ENCODE peak calls at places on chromosomes 11 and 22, in four cellular contexts. I is retinal pigment epithelial cell, M is IMR-90, Q is psoas muscle. N is an unnamed sample.

GRCh38 chr22:38292694-38293093 is 19.9 kb upstream of the TMEM184B start:
- DNase-seq in I (peak; percentile 92), M (no peak), Q (no peak), N (no peak)

GRCh38 chr11:12090061-12090572 is 20.3 kb upstream of the MICAL2 start:
- DNase-seq in I (no peak), M (peak; percentile 61), Q (no peak), N (peak; percentile 95)

GRCh38 chr11:104339383-104339831 is 175.5 kb upstream of the PDGFD start:
- DNase-seq in I (no peak), M (no peak), Q (no peak), N (no peak)

GRCh38 chr11:27281740-27282139 is 81.3 kb downstream of the CCDC34 start:
- DNase-seq in I (no peak), M (no peak), Q (no peak), N (no peak)

GRCh38 chr11:125175896-125176575 is 11.5 kb downstream of the PKNOX2 start:
- DNase-seq in I (no peak), M (no peak), Q (no peak), N (no peak)

GRCh38 chr11:24386551-24387404 is 110.1 kb upstream of the LUZP2 start:
- DNase-seq in I (no peak), M (peak; percentile 68), Q (no peak), N (peak; percentile 41)

GRCh38 chr11:74950374-74950969 is 1.4 kb downstream of the SPCS2 start:
- DNase-seq in I (no peak), M (no peak), Q (no peak), N (no peak)

GRCh38 chr11:65983589-65983987 is 18.4 kb downstream of the EIF1AD start:
- DNase-seq in I (no peak), M (no peak), Q (no peak), N (no peak)

GRCh38 chr11:45089251-45089650 is 57.2 kb upstream of the PRDM11 start:
- DNase-seq in I (no peak), M (peak; percentile 93), Q (peak; percentile 93), N (peak; percentile 67)

GRCh38 chr11:12109591-12110196 is 696 bp upstream of the MICAL2 start:
- DNase-seq in I (no peak), M (no peak), Q (no peak), N (peak; percentile 69)

GRCh38 chr11:1453611-1454386 is 32.8 kb downstream of the MOB2 start:
- DNase-seq in I (no peak), M (no peak), Q (no peak), N (peak; percentile 45)

GRCh38 chr11:86551286-86551685 is 121.1 kb downstream of the ME3 start:
- DNase-seq in I (peak; percentile 79), M (peak; percentile 95), Q (no peak), N (peak; percentile 87)

GRCh38 chr11:65060913-65061408 is 2.6 kb upstream of the NAALADL1 start:
- DNase-seq in I (no peak), M (no peak), Q (no peak), N (peak; percentile 23)

GRCh38 chr11:86442827-86443226 is 68.1 kb downstream of the CCDC81 start:
- DNase-seq in I (no peak), M (no peak), Q (no peak), N (no peak)

GRCh38 chr11:12598330-12599256 is 75.6 kb upstream of the TEAD1 start:
- DNase-seq in I (no peak), M (peak; percentile 59), Q (no peak), N (no peak)

GRCh38 chr22:35465109-35465701 is 65.3 kb downstream of the MCM5 start:
- DNase-seq in I (no peak), M (no peak), Q (peak; percentile 89), N (no peak)

GRCh38 chr11:85725510-85726258 is 39.7 kb upstream of the CCDC89 start:
- DNase-seq in I (peak; percentile 77), M (peak; percentile 97), Q (no peak), N (peak; percentile 93)

GRCh38 chr11:57568330-57568766 is 876 bp upstream of the UBE2L6 start:
- DNase-seq in I (no peak), M (peak; percentile 67), Q (no peak), N (peak; percentile 55)

GRCh38 chr11:57567210-57567511 is 311 bp downstream of the UBE2L6 start:
- DNase-seq in I (no peak), M (peak; percentile 13), Q (no peak), N (no peak)

GRCh38 chr11:57566035-57566504 is 1.4 kb downstream of the UBE2L6 start:
- DNase-seq in I (no peak), M (peak; percentile 63), Q (no peak), N (peak; percentile 15)

GRCh38 chr11:57566564-57567209 is 785 bp downstream of the UBE2L6 start:
- DNase-seq in I (no peak), M (no peak), Q (no peak), N (no peak)

DNA sequence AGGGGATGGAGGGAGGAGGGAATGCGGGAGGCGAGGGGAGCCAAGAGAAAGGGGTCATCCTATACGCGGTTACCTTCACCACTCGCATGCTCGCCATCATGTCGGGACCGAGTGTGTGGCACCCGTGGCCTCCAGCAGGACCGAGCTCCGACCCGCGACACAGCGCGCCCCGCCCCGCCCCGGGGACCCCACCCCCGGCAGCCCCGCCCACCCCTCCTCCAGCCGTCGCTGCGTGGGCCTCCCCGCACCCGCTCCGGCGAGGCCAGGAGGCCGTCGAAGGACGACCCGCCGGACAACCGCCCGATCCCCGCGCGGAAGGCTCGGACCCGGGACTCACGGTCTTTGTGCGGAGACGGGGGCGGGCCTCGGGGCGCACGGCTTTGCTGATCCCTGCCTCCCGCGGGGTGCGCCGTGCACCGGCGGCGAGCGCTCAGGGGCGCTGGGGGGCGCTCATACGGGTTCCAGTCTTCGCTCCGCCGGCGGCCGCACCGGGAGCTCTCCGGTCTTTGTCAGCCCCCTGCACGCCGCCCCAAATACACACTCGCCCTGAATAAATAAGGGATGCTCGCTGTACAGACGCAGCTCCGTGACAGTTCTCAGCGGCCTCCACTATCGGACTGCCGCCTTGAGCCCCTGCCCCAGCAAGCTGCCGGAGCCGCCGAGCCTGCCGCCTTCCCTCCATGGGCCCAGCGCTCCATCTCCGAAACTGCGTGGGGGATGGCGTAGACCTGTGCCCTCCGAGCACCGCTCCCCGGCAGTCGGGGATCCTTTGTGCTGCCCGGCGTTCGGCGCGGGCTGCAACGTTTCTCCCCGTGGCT is at the start of gene UBE2L6:
- DNase-seq in I (no peak), M (no peak), Q (peak; percentile 88), N (no peak)
- TF ChIP-seq CTCF in I (peak; percentile 16), M (peak; percentile 39), Q (no peak), N (no peak)

GRCh38 chr11:123191939-123192338 is 3.1 kb downstream of the CLMP start:
- DNase-seq in I (no peak), M (no peak), Q (no peak), N (no peak)
- H3K4me3 ChIP-seq in I (no peak overlapping the region), M (no peak overlapping the region), Q (no peak overlapping the region), N (no peak overlapping the region)

GRCh38 chr11:31799036-31799793 is 11.9 kb downstream of the PAX6 start:
- DNase-seq in I (no peak), M (no peak), Q (no peak), N (no peak)
- TF ChIP-seq CTCF in I (no peak), M (no peak), Q (no peak), N (no peak)

GRCh38 chr11:126322996-126323395 is 19.1 kb downstream of the DCPS start:
- DNase-seq in I (peak; percentile 86), M (no peak), Q (no peak), N (no peak)

GRCh38 chr11:126313826-126314225 is 10.0 kb downstream of the DCPS start:
- DNase-seq in I (no peak), M (no peak), Q (no peak), N (no peak)

GRCh38 chr11:126319374-126319740 is 15.5 kb downstream of the DCPS start:
- DNase-seq in I (no peak), M (no peak), Q (no peak), N (no peak)

GRCh38 chr11:126317681-126318641 is 14.1 kb downstream of the DCPS start:
- DNase-seq in I (no peak), M (peak; percentile 83), Q (peak; percentile 89), N (peak; percentile 28)

GRCh38 chr11:126318642-126319373 is 14.9 kb downstream of the DCPS start:
- DNase-seq in I (peak; percentile 92), M (peak; percentile 97), Q (no peak), N (peak; percentile 95)
- H3K4me3 ChIP-seq in I (no peak overlapping the region), M (no peak overlapping the region), Q (peak overlapping the region; percentile 14), N (no peak overlapping the region)

GRCh38 chr22:30885001-30885366 is 83.6 kb downstream of the MORC2 start:
- DNase-seq in I (no peak), M (no peak), Q (no peak), N (no peak)

GRCh38 chr22:30885591-30885990 is 83.0 kb downstream of the MORC2 start:
- DNase-seq in I (no peak), M (no peak), Q (no peak), N (no peak)

GRCh38 chr22:30883586-30884145 is 84.9 kb downstream of the MORC2 start:
- DNase-seq in I (no peak), M (no peak), Q (no peak), N (no peak)

GRCh38 chr22:30882974-30883533 is 85.5 kb downstream of the MORC2 start:
- DNase-seq in I (no peak), M (no peak), Q (no peak), N (no peak)

GRCh38 chr22:30884211-30885000 is 84.2 kb downstream of the MORC2 start:
- DNase-seq in I (no peak), M (no peak), Q (peak; percentile 12), N (no peak)
- TF ChIP-seq CTCF in I (no peak), M (no peak), Q (no peak), N (no peak)

GRCh38 chr11:128298271-128298670 is 289.1 kb downstream of the ETS1 start:
- DNase-seq in I (no peak), M (no peak), Q (no peak), N (no peak)
- H3K4me3 ChIP-seq in I (no peak overlapping the region), M (no peak overlapping the region), Q (no peak overlapping the region), N (no peak overlapping the region)